ENCODE peak calls at places on chromosomes 5 and 9, in nine cellular contexts. H is hepatocyte; O is posterior cingulate gyrus; N is left cardiac atrium; R is frontal cortex; F is activated CD4-positive, alpha-beta T cell treated with anti-CD3 and anti-CD28 coated beads for 36 hours; I is endothelial cell; J is WTC11; D is HEK293T. W is an unnamed sample.

GRCh38 chr9:120715331-120715924 is 1.2 kb upstream of the MEGF9 start:
- DNase-seq in H (peak; percentile 54), O (no peak), N (peak; percentile 68), R (no peak), F (peak; percentile 8), I (no peak), J (peak; percentile 43), D (no peak), W (no peak)

GRCh38 chr5:125298711-125299379 is 552.4 kb upstream of the ZNF608 start:
- DNase-seq in H (no peak), O (no peak), N (no peak), R (no peak), F (no peak), I (no peak), J (no peak), D (no peak), W (no peak)

GRCh38 chr5:11642398-11642797 is 261.8 kb downstream of the CTNND2 start:
- DNase-seq in H (no peak), O (no peak), N (no peak), R (no peak), F (no peak), I (no peak), J (no peak), D (no peak), W (no peak)

GRCh38 chr5:6193315-6193714 is 185.0 kb downstream of the MED10 start:
- DNase-seq in H (peak; percentile 52), O (no peak), N (no peak), R (no peak), F (no peak), I (no peak), J (no peak), D (no peak), W (no peak)

GRCh38 chr9:118954822-118955221 is 414.4 kb downstream of the BRINP1 start:
- DNase-seq in H (no peak), O (no peak), N (no peak), R (no peak), F (no peak), I (no peak), J (no peak), D (no peak), W (no peak)

GRCh38 chr9:99360026-99360425 is 137.9 kb downstream of the SEC61B start:
- DNase-seq in H (no peak), O (no peak), N (no peak), R (no peak), F (no peak), I (no peak), J (no peak), D (no peak), W (no peak)

GRCh38 chr9:119372951-119373350 is 3.7 kb upstream of the BRINP1 start:
- DNase-seq in H (no peak), O (no peak), N (no peak), R (no peak), F (no peak), I (no peak), J (no peak), D (no peak), W (no peak)

GRCh38 chr5:24547127-24547526 is 97.7 kb downstream of the CDH10 start:
- DNase-seq in H (peak; percentile 11), O (no peak), N (no peak), R (no peak), F (no peak), I (no peak), J (no peak), D (peak; percentile 15), W (no peak)

GRCh38 chr5:172758077-172758835 is 12.7 kb downstream of the DUSP1 start:
- DNase-seq in H (peak; percentile 67), O (no peak), N (peak; percentile 44), R (no peak), F (no peak), I (no peak), J (no peak), D (no peak), W (no peak)

GRCh38 chr9:126465977-126466376 is 139.3 kb downstream of the MVB12B start:
- DNase-seq in H (no peak), O (no peak), N (no peak), R (no peak), F (no peak), I (no peak), J (no peak), D (no peak), W (no peak)

GRCh38 chr5:1105350-1106265 is 6.3 kb downstream of the SLC12A7 start:
- DNase-seq in H (peak; percentile 87), O (no peak), N (no peak), R (no peak), F (peak; percentile 79), I (no peak), J (no peak), D (no peak), W (no peak)

GRCh38 chr5:109467058-109467457 is 57.3 kb upstream of the PJA2 start:
- DNase-seq in H (no peak), O (no peak), N (no peak), R (no peak), F (no peak), I (no peak), J (no peak), D (no peak), W (no peak)

GRCh38 chr9:86575825-86576488 is 221.7 kb upstream of the TUT7 start:
- DNase-seq in H (no peak), O (no peak), N (peak; percentile 39), R (no peak), F (no peak), I (no peak), J (no peak), D (no peak), W (no peak)

GRCh38 chr9:99296375-99296951 is 74.4 kb downstream of the SEC61B start:
- DNase-seq in H (no peak), O (no peak), N (no peak), R (no peak), F (peak; percentile 24), I (no peak), J (no peak), D (no peak), W (no peak)

GRCh38 chr5:22899341-22899740 is 46.2 kb upstream of the CDH12 start:
- DNase-seq in H (no peak), O (no peak), N (no peak), R (no peak), F (no peak), I (no peak), J (no peak), D (no peak), W (no peak)

GRCh38 chr9:119639287-119639955 is 270.2 kb upstream of the BRINP1 start:
- DNase-seq in H (peak; percentile 61), O (no peak), N (no peak), R (no peak), F (no peak), I (peak; percentile 8), J (no peak), D (no peak), W (no peak)

GRCh38 chr5:151156732-151157402 is 712 bp downstream of the ANXA6 start:
- DNase-seq in H (peak; percentile 35), O (no peak), N (peak; percentile 34), R (no peak), F (peak; percentile 64), I (peak; percentile 29), J (peak; percentile 33), D (peak; percentile 25), W (no peak)

GRCh38 chr9:74784506-74784905 is 103.2 kb downstream of the TRPM6 start:
- DNase-seq in H (no peak), O (no peak), N (no peak), R (no peak), F (no peak), I (no peak), J (no peak), D (no peak), W (no peak)

GRCh38 chr5:56569051-56569450 is 246.3 kb upstream of the MAP3K1 start:
- DNase-seq in H (no peak), O (no peak), N (no peak), R (no peak), F (no peak), I (no peak), J (no peak), D (no peak), W (no peak)

W was measured in pancreas.